ENCODE peak calls at places on chromosome 17, in four cellular contexts. One of them, this sample, is unnamed.

GRCh38 chr17:8152112-8152775 is at the start of gene PER1:
- DNase-seq in A549: peak
- DNase-seq in esophagus squamous epithelium: peak
- DNase-seq in body of pancreas: peak
- DNase-seq in this sample: peak

GRCh38 chr17:63015824-63016223 is 49.8 kb downstream of the TANC2 start:
- DNase-seq in A549: no peak
- DNase-seq in body of pancreas: no peak
- DNase-seq in esophagus squamous epithelium: no peak
- DNase-seq in this sample: no peak

GRCh38 chr17:77884019-77884418 is 74.5 kb upstream of the TNRC6C start:
- DNase-seq in A549: no peak
- DNase-seq in body of pancreas: peak
- DNase-seq in esophagus squamous epithelium: no peak
- DNase-seq in this sample: no peak

GRCh38 chr17:42428141-42428944 is 5.3 kb upstream of the CAVIN1 start:
- DNase-seq in A549: peak
- DNase-seq in body of pancreas: peak
- DNase-seq in esophagus squamous epithelium: no peak
- DNase-seq in this sample: peak

GRCh38 chr17:47982091-47982617 is 11.2 kb downstream of the CDK5RAP3 start:
- DNase-seq in A549: no peak
- DNase-seq in body of pancreas: no peak
- DNase-seq in esophagus squamous epithelium: no peak
- DNase-seq in this sample: no peak

GRCh38 chr17:33989357-33990148 is 265.5 kb upstream of the CCL2 start:
- DNase-seq in body of pancreas: no peak
- DNase-seq in A549: no peak
- DNase-seq in esophagus squamous epithelium: no peak
- DNase-seq in this sample: no peak

GRCh38 chr17:19646788-19647696 is 1.5 kb upstream of the ALDH3A2 start:
- DNase-seq in body of pancreas: peak
- DNase-seq in A549: peak
- DNase-seq in esophagus squamous epithelium: no peak
- DNase-seq in this sample: no peak

GRCh38 chr17:77735051-77735340 is 223.5 kb upstream of the TNRC6C start:
- DNase-seq in esophagus squamous epithelium: no peak
- DNase-seq in body of pancreas: no peak
- DNase-seq in A549: no peak
- DNase-seq in this sample: no peak

GRCh38 chr17:10186771-10187425 is 11.5 kb downstream of the GAS7 start:
- DNase-seq in esophagus squamous epithelium: no peak
- DNase-seq in A549: no peak
- DNase-seq in body of pancreas: no peak
- DNase-seq in this sample: no peak

GRCh38 chr17:40695874-40696472 is 7.6 kb downstream of the KRT24 start:
- DNase-seq in body of pancreas: no peak
- DNase-seq in A549: no peak
- DNase-seq in esophagus squamous epithelium: no peak
- DNase-seq in this sample: no peak

GRCh38 chr17:77959216-77959925 is 868 bp downstream of the TNRC6C start:
- DNase-seq in A549: no peak
- DNase-seq in esophagus squamous epithelium: no peak
- DNase-seq in body of pancreas: no peak
- DNase-seq in this sample: no peak

GRCh38 chr17:9346296-9346926 is 229.2 kb downstream of the STX8 start:
- DNase-seq in body of pancreas: no peak
- DNase-seq in A549: no peak
- DNase-seq in esophagus squamous epithelium: no peak
- DNase-seq in this sample: no peak

GRCh38 chr17:75899353-75899752 is 2.6 kb upstream of the TRIM65 start:
- DNase-seq in body of pancreas: no peak
- DNase-seq in A549: no peak
- DNase-seq in esophagus squamous epithelium: no peak
- DNase-seq in this sample: no peak

GRCh38 chr17:65990593-65990992 is 201.3 kb downstream of the CEP112 start:
- DNase-seq in A549: no peak
- DNase-seq in body of pancreas: no peak
- DNase-seq in esophagus squamous epithelium: no peak
- DNase-seq in this sample: no peak

GRCh38 chr17:17469358-17469757 is 7.4 kb upstream of the MED9 start:
- DNase-seq in body of pancreas: no peak
- DNase-seq in esophagus squamous epithelium: no peak
- DNase-seq in A549: no peak
- DNase-seq in this sample: no peak

GRCh38 chr17:42009170-42009569 is 8.1 kb downstream of the DNAJC7 start:
- DNase-seq in esophagus squamous epithelium: no peak
- DNase-seq in body of pancreas: no peak
- DNase-seq in A549: peak
- DNase-seq in this sample: no peak

GRCh38 chr17:79987187-79987889 is 48.3 kb downstream of the TBC1D16 start:
- DNase-seq in A549: no peak
- DNase-seq in body of pancreas: no peak
- DNase-seq in esophagus squamous epithelium: no peak
- DNase-seq in this sample: no peak

GRCh38 chr17:61340431-61340830 is 59.2 kb upstream of the TBX2 start:
- DNase-seq in A549: no peak
- DNase-seq in body of pancreas: no peak
- DNase-seq in esophagus squamous epithelium: no peak
- DNase-seq in this sample: no peak

GRCh38 chr17:40178021-40178601 is 841 bp downstream of the RAPGEFL1 start:
- DNase-seq in A549: no peak
- DNase-seq in esophagus squamous epithelium: no peak
- DNase-seq in body of pancreas: peak
- DNase-seq in this sample: no peak

GRCh38 chr17:45574376-45574775 is 83.9 kb upstream of the PLEKHM1 start:
- DNase-seq in body of pancreas: no peak
- DNase-seq in A549: peak
- DNase-seq in esophagus squamous epithelium: no peak
- DNase-seq in this sample: no peak

GRCh38 chr17:7348478-7349242 is 3.3 kb upstream of the KCTD11 start:
- DNase-seq in body of pancreas: no peak
- DNase-seq in esophagus squamous epithelium: no peak
- DNase-seq in A549: no peak
- DNase-seq in this sample: no peak

DNA sequence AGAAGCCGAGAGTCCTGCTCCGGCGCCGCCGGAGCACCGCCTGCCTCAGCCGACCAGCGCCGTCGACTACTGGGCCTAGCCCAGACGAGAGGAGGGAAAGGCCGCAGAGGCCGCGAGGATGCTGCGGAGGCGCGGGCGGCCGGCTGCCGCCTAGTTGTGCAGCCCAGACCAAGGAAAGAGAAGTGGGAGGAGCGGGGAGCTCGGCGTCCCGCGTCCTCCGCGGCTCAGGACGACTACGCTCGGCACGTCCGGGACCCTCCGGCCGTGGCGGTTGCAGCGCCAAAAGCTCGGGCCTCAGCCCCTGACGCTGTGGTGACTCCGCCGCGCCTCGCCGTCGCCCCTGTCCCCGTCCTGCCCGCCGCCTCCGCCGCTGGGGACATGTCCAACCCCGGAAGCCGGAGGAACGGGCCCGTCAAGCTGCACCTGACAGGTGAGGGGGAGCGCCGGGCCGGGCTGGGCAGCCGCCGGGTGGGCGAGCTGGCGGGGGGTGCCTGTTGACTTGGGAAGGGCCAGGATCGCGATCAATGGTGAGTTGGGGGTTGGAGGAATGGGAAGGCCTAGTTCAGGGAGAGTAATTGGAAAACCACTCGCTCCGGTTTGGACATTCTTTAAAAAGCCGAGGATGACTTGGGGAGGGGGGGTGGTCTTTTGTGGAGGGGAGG is 37.7 kb downstream of the RNF135 start:
- DNase-seq in A549: no peak
- DNase-seq in body of pancreas: peak
- DNase-seq in esophagus squamous epithelium: no peak
- DNase-seq in this sample: no peak
- TF ChIP-seq POLR2A in A549: no peak
- TF ChIP-seq POLR2A in body of pancreas: peak
- TF ChIP-seq POLR2A in esophagus squamous epithelium: no peak
- TF ChIP-seq POLR2A in this sample: no peak

GRCh38 chr17:73145641-73146040 is 19.2 kb upstream of the SSTR2 start:
- DNase-seq in body of pancreas: no peak
- DNase-seq in A549: no peak
- DNase-seq in esophagus squamous epithelium: no peak
- DNase-seq in this sample: no peak
- TF ChIP-seq POLR2A in body of pancreas: no peak
- TF ChIP-seq POLR2A in A549: no peak
- TF ChIP-seq POLR2A in esophagus squamous epithelium: no peak
- TF ChIP-seq POLR2A in this sample: no peak

GRCh38 chr17:28726912-28727726 is 1.1 kb upstream of the TLCD1 start:
- DNase-seq in A549: peak
- DNase-seq in esophagus squamous epithelium: no peak
- DNase-seq in body of pancreas: peak
- DNase-seq in this sample: peak
- TF ChIP-seq POLR2A in A549: peak
- TF ChIP-seq POLR2A in esophagus squamous epithelium: no peak
- TF ChIP-seq POLR2A in body of pancreas: peak
- TF ChIP-seq POLR2A in this sample: no peak

GRCh38 chr17:68152161-68152571 is 95.7 kb upstream of the AMZ2 start:
- DNase-seq in A549: no peak
- DNase-seq in esophagus squamous epithelium: no peak
- DNase-seq in body of pancreas: no peak
- DNase-seq in this sample: no peak

GRCh38 chr17:68145088-68145487 is 102.8 kb upstream of the AMZ2 start:
- DNase-seq in A549: no peak
- DNase-seq in body of pancreas: no peak
- DNase-seq in esophagus squamous epithelium: no peak
- DNase-seq in this sample: no peak

GRCh38 chr17:68143425-68143824 is 104.4 kb upstream of the AMZ2 start:
- DNase-seq in body of pancreas: no peak
- DNase-seq in esophagus squamous epithelium: no peak
- DNase-seq in A549: no peak
- DNase-seq in this sample: no peak

DNA sequence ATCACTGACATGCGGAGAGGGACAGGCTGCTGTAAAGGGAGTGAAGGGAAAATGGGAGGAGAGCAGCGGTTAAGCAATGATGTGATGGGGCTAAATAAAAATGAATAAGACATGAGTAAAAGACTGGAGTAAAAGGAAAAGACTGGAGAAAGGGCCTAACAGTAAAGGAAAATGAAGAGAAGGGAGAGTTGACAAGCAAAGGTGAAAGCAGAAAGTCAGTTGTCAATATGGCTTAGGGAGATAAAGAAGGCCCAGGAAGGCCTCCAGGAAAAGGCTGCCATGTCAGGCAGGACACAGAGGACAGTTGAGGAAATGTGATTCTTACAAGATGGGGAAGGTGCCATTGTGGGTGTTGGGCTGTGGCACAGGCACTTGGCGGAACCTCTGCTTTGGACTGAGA is 98.9 kb upstream of the AMZ2 start:
- DNase-seq in esophagus squamous epithelium: no peak
- DNase-seq in A549: no peak
- DNase-seq in body of pancreas: no peak
- DNase-seq in this sample: no peak
- TF ChIP-seq POLR2A in esophagus squamous epithelium: no peak
- TF ChIP-seq POLR2A in A549: no peak
- TF ChIP-seq POLR2A in body of pancreas: no peak
- TF ChIP-seq POLR2A in this sample: no peak

DNA sequence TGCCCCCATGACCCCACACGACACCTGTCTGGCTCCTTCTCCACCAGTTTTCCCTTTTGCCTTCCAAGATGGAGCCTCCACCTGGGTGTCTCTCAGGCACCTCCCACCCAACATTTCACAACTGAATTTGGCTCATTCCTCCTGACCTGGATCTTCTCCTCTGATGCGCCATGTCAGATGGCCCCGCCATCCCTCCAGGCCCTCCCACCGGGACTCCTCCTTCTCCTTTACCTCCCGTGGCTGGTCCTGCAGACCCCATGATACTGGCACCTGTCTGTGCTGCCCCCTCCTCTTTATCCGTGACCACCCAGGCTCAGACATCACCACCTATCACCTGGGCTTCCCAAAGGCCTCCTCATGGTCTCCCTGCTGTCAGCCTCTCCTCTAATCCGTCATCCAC is 4.7 kb downstream of the TRPV3 start:
- DNase-seq in esophagus squamous epithelium: no peak
- DNase-seq in body of pancreas: no peak
- DNase-seq in A549: no peak
- DNase-seq in this sample: no peak
- TF ChIP-seq POLR2A in esophagus squamous epithelium: no peak
- TF ChIP-seq POLR2A in body of pancreas: no peak
- TF ChIP-seq POLR2A in A549: no peak
- TF ChIP-seq POLR2A in this sample: no peak

GRCh38 chr17:82520041-82520910 is 744 bp downstream of the FOXK2 start:
- DNase-seq in esophagus squamous epithelium: no peak
- DNase-seq in body of pancreas: peak
- DNase-seq in A549: no peak
- DNase-seq in this sample: no peak

GRCh38 chr17:82517230-82517865 is 2.2 kb upstream of the FOXK2 start:
- DNase-seq in A549: no peak
- DNase-seq in esophagus squamous epithelium: no peak
- DNase-seq in body of pancreas: no peak
- DNase-seq in this sample: no peak

GRCh38 chr17:82524540-82524939 is 5.0 kb downstream of the FOXK2 start:
- DNase-seq in esophagus squamous epithelium: no peak
- DNase-seq in A549: no peak
- DNase-seq in body of pancreas: no peak
- DNase-seq in this sample: no peak

DNA sequence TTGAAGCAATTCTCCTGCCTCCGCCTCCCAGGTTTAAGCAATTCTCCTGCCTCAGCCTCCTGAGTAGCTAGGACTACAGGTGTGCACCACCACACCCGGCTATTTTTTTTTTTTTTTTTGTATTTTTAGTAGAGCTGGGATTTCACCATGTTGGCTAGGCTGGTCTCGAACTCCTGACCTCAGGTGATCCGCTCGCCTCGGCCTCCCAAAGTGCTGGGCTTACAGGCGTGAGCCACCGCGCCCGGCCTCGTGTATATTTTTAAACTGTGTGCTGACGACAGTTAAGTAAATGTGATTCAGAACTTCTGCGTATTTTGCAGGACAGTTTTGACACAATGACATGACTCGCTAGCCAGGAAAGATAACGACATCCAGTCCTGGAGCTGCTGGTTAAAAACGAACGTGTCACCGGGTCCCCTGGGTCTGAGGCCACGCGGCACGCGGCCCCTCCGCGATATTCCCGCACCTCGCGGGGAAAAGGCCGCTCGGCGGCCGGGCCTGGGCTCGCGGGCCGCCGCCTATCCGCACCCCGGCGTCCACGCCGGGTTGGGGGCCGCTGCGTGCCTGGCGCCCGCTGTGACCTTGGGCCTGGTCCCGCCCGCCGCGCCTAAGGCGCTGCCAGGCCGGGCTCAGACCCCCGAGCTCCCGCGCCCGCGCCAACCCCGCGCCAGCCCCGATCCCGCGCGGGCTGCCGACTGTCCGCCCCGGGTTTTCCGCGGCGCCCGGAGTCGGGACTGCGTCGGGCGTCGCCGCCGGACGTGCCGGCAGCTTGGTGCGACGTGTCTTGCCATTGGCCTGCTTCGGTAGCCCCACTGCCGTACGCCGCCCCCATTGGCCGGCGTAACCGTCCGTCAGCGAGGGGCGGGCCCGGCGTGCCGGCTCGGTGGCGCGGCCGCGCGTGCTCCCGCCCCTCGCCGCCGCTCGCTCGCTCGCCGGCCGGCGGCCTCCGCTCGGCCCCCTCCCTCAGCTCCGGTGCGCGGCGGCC is at the start of gene FOXK2:
- DNase-seq in A549: peak
- DNase-seq in body of pancreas: peak
- DNase-seq in esophagus squamous epithelium: peak
- DNase-seq in this sample: peak
- TF ChIP-seq POLR2A in A549: peak
- TF ChIP-seq POLR2A in body of pancreas: peak
- TF ChIP-seq POLR2A in esophagus squamous epithelium: peak
- TF ChIP-seq POLR2A in this sample: peak

This sample was measured in H54.